ENCODE peak calls at places on chromosomes 2 and 18, in six cellular contexts. One of them, this sample, is unnamed.

GRCh38 chr18:34848156-34848555 is 138.1 kb downstream of the DTNA start:
- DNase-seq in glutamatergic neuron: no peak
- DNase-seq in AG10803: peak; percentile 21
- DNase-seq in activated CD8-positive, alpha-beta T cell treated with anti-CD3 and anti-CD28 coated beads for 36 hours: no peak
- DNase-seq in IMR-90: no peak
- DNase-seq in fibroblast of mammary gland: no peak
- DNase-seq in this sample: no peak

GRCh38 chr2:118508282-118508681 is 339.2 kb downstream of the EN1 start:
- DNase-seq in activated CD8-positive, alpha-beta T cell treated with anti-CD3 and anti-CD28 coated beads for 36 hours: no peak
- DNase-seq in IMR-90: no peak
- DNase-seq in AG10803: no peak
- DNase-seq in glutamatergic neuron: no peak
- DNase-seq in fibroblast of mammary gland: no peak
- DNase-seq in this sample: no peak

GRCh38 chr2:119683717-119684443 is 4.9 kb downstream of the TMEM177 start:
- DNase-seq in glutamatergic neuron: peak; percentile 33
- DNase-seq in IMR-90: peak; percentile 28
- DNase-seq in fibroblast of mammary gland: peak; percentile 86
- DNase-seq in activated CD8-positive, alpha-beta T cell treated with anti-CD3 and anti-CD28 coated beads for 36 hours: no peak
- DNase-seq in AG10803: peak; percentile 5
- DNase-seq in this sample: no peak

GRCh38 chr18:74378179-74378682 is 62.6 kb downstream of the C18orf63 start:
- DNase-seq in glutamatergic neuron: no peak
- DNase-seq in IMR-90: no peak
- DNase-seq in AG10803: peak; percentile 77
- DNase-seq in fibroblast of mammary gland: peak; percentile 72
- DNase-seq in activated CD8-positive, alpha-beta T cell treated with anti-CD3 and anti-CD28 coated beads for 36 hours: peak; percentile 34
- DNase-seq in this sample: peak; percentile 45

GRCh38 chr18:36530676-36531405 is 233.3 kb downstream of the FHOD3 start:
- DNase-seq in AG10803: no peak
- DNase-seq in fibroblast of mammary gland: no peak
- DNase-seq in glutamatergic neuron: no peak
- DNase-seq in activated CD8-positive, alpha-beta T cell treated with anti-CD3 and anti-CD28 coated beads for 36 hours: no peak
- DNase-seq in IMR-90: no peak
- DNase-seq in this sample: no peak

GRCh38 chr2:95269036-95269680 is 5.1 kb upstream of the PROM2 start:
- DNase-seq in IMR-90: no peak
- DNase-seq in glutamatergic neuron: no peak
- DNase-seq in activated CD8-positive, alpha-beta T cell treated with anti-CD3 and anti-CD28 coated beads for 36 hours: no peak
- DNase-seq in fibroblast of mammary gland: no peak
- DNase-seq in AG10803: no peak
- DNase-seq in this sample: no peak

GRCh38 chr2:30188292-30188691 is 41.5 kb downstream of the YPEL5 start:
- DNase-seq in activated CD8-positive, alpha-beta T cell treated with anti-CD3 and anti-CD28 coated beads for 36 hours: no peak
- DNase-seq in glutamatergic neuron: no peak
- DNase-seq in fibroblast of mammary gland: no peak
- DNase-seq in IMR-90: no peak
- DNase-seq in AG10803: no peak
- DNase-seq in this sample: no peak

GRCh38 chr2:160372010-160372356 is 121.6 kb downstream of the RBMS1 start:
- DNase-seq in activated CD8-positive, alpha-beta T cell treated with anti-CD3 and anti-CD28 coated beads for 36 hours: no peak
- DNase-seq in AG10803: no peak
- DNase-seq in IMR-90: no peak
- DNase-seq in fibroblast of mammary gland: no peak
- DNase-seq in glutamatergic neuron: no peak
- DNase-seq in this sample: no peak

GRCh38 chr2:212489719-212490346 is 48.8 kb downstream of the ERBB4 start:
- DNase-seq in IMR-90: no peak
- DNase-seq in glutamatergic neuron: no peak
- DNase-seq in activated CD8-positive, alpha-beta T cell treated with anti-CD3 and anti-CD28 coated beads for 36 hours: no peak
- DNase-seq in fibroblast of mammary gland: no peak
- DNase-seq in AG10803: no peak
- DNase-seq in this sample: no peak

GRCh38 chr2:149296031-149296430 is 34.4 kb upstream of the LYPD6 start:
- DNase-seq in glutamatergic neuron: no peak
- DNase-seq in IMR-90: no peak
- DNase-seq in activated CD8-positive, alpha-beta T cell treated with anti-CD3 and anti-CD28 coated beads for 36 hours: no peak
- DNase-seq in fibroblast of mammary gland: no peak
- DNase-seq in AG10803: no peak
- DNase-seq in this sample: no peak

GRCh38 chr2:24877646-24878045 is 42.4 kb downstream of the ADCY3 start:
- DNase-seq in AG10803: no peak
- DNase-seq in IMR-90: no peak
- DNase-seq in activated CD8-positive, alpha-beta T cell treated with anti-CD3 and anti-CD28 coated beads for 36 hours: no peak
- DNase-seq in fibroblast of mammary gland: no peak
- DNase-seq in glutamatergic neuron: no peak
- DNase-seq in this sample: no peak

GRCh38 chr18:45008694-45009372 is 328.1 kb downstream of the SETBP1 start:
- DNase-seq in activated CD8-positive, alpha-beta T cell treated with anti-CD3 and anti-CD28 coated beads for 36 hours: peak; percentile 8
- DNase-seq in glutamatergic neuron: no peak
- DNase-seq in fibroblast of mammary gland: no peak
- DNase-seq in AG10803: no peak
- DNase-seq in IMR-90: no peak
- DNase-seq in this sample: no peak

GRCh38 chr2:108612514-108613183 is 78.4 kb downstream of the LIMS1 start:
- DNase-seq in IMR-90: no peak
- DNase-seq in glutamatergic neuron: no peak
- DNase-seq in AG10803: no peak
- DNase-seq in activated CD8-positive, alpha-beta T cell treated with anti-CD3 and anti-CD28 coated beads for 36 hours: peak; percentile 76
- DNase-seq in fibroblast of mammary gland: no peak
- DNase-seq in this sample: peak; percentile 82

GRCh38 chr2:234705108-234705507 is 208.2 kb upstream of the ARL4C start:
- DNase-seq in glutamatergic neuron: no peak
- DNase-seq in activated CD8-positive, alpha-beta T cell treated with anti-CD3 and anti-CD28 coated beads for 36 hours: peak; percentile 31
- DNase-seq in AG10803: peak; percentile 42
- DNase-seq in fibroblast of mammary gland: peak; percentile 80
- DNase-seq in IMR-90: peak; percentile 85
- DNase-seq in this sample: no peak

GRCh38 chr2:149832256-149832655 is 244.7 kb upstream of the MMADHC start:
- DNase-seq in glutamatergic neuron: no peak
- DNase-seq in IMR-90: peak; percentile 45
- DNase-seq in fibroblast of mammary gland: no peak
- DNase-seq in AG10803: peak; percentile 8
- DNase-seq in activated CD8-positive, alpha-beta T cell treated with anti-CD3 and anti-CD28 coated beads for 36 hours: no peak
- DNase-seq in this sample: no peak

GRCh38 chr2:228938629-228939028 is 332.5 kb downstream of the PID1 start:
- DNase-seq in IMR-90: no peak
- DNase-seq in fibroblast of mammary gland: peak; percentile 53
- DNase-seq in AG10803: peak; percentile 53
- DNase-seq in glutamatergic neuron: no peak
- DNase-seq in activated CD8-positive, alpha-beta T cell treated with anti-CD3 and anti-CD28 coated beads for 36 hours: no peak
- DNase-seq in this sample: no peak

GRCh38 chr2:97267411-97268074 is 154.6 kb downstream of the ANKRD36 start:
- DNase-seq in AG10803: no peak
- DNase-seq in activated CD8-positive, alpha-beta T cell treated with anti-CD3 and anti-CD28 coated beads for 36 hours: no peak
- DNase-seq in glutamatergic neuron: peak; percentile 12
- DNase-seq in fibroblast of mammary gland: no peak
- DNase-seq in IMR-90: peak; percentile 0
- DNase-seq in this sample: peak; percentile 13

GRCh38 chr2:589551-589950 is 87.7 kb downstream of the TMEM18 start:
- DNase-seq in glutamatergic neuron: no peak
- DNase-seq in activated CD8-positive, alpha-beta T cell treated with anti-CD3 and anti-CD28 coated beads for 36 hours: no peak
- DNase-seq in IMR-90: no peak
- DNase-seq in fibroblast of mammary gland: no peak
- DNase-seq in AG10803: no peak
- DNase-seq in this sample: no peak

GRCh38 chr2:132669854-132670103 is 226 bp downstream of the LYPD1 start:
- DNase-seq in activated CD8-positive, alpha-beta T cell treated with anti-CD3 and anti-CD28 coated beads for 36 hours: no peak
- DNase-seq in IMR-90: no peak
- DNase-seq in glutamatergic neuron: peak; percentile 66
- DNase-seq in AG10803: no peak
- DNase-seq in fibroblast of mammary gland: no peak
- DNase-seq in this sample: no peak

GRCh38 chr2:132667716-132668115 is 2.3 kb downstream of the LYPD1 start:
- DNase-seq in glutamatergic neuron: no peak
- DNase-seq in activated CD8-positive, alpha-beta T cell treated with anti-CD3 and anti-CD28 coated beads for 36 hours: no peak
- DNase-seq in fibroblast of mammary gland: no peak
- DNase-seq in AG10803: peak; percentile 56
- DNase-seq in IMR-90: peak; percentile 44
- DNase-seq in this sample: no peak

GRCh38 chr2:132670104-132670960 is at the start of gene LYPD1:
- DNase-seq in activated CD8-positive, alpha-beta T cell treated with anti-CD3 and anti-CD28 coated beads for 36 hours: no peak
- DNase-seq in glutamatergic neuron: peak; percentile 43
- DNase-seq in AG10803: no peak
- DNase-seq in IMR-90: no peak
- DNase-seq in fibroblast of mammary gland: no peak
- DNase-seq in this sample: no peak

GRCh38 chr2:132668986-132669853 is 785 bp downstream of the LYPD1 start:
- DNase-seq in glutamatergic neuron: peak; percentile 41
- DNase-seq in AG10803: no peak
- DNase-seq in IMR-90: no peak
- DNase-seq in activated CD8-positive, alpha-beta T cell treated with anti-CD3 and anti-CD28 coated beads for 36 hours: no peak
- DNase-seq in fibroblast of mammary gland: no peak
- DNase-seq in this sample: no peak

GRCh38 chr2:132668189-132668833 is 1.7 kb downstream of the LYPD1 start:
- DNase-seq in fibroblast of mammary gland: no peak
- DNase-seq in glutamatergic neuron: peak; percentile 83
- DNase-seq in AG10803: no peak
- DNase-seq in IMR-90: no peak
- DNase-seq in activated CD8-positive, alpha-beta T cell treated with anti-CD3 and anti-CD28 coated beads for 36 hours: no peak
- DNase-seq in this sample: no peak
- TF ChIP-seq CTCF in fibroblast of mammary gland: no peak
- TF ChIP-seq CTCF in glutamatergic neuron: peak; percentile 60
- TF ChIP-seq CTCF in AG10803: no peak
- TF ChIP-seq CTCF in IMR-90: peak; percentile 30
- TF ChIP-seq CTCF in activated CD8-positive, alpha-beta T cell treated with anti-CD3 and anti-CD28 coated beads for 36 hours: no peak
- TF ChIP-seq CTCF in this sample: no peak

GRCh38 chr2:197810023-197810422 is 5.6 kb downstream of the PLCL1 start:
- DNase-seq in glutamatergic neuron: no peak
- DNase-seq in fibroblast of mammary gland: no peak
- DNase-seq in activated CD8-positive, alpha-beta T cell treated with anti-CD3 and anti-CD28 coated beads for 36 hours: no peak
- DNase-seq in IMR-90: no peak
- DNase-seq in AG10803: no peak
- DNase-seq in this sample: no peak

GRCh38 chr2:197810490-197810889 is 6.1 kb downstream of the PLCL1 start:
- DNase-seq in fibroblast of mammary gland: no peak
- DNase-seq in activated CD8-positive, alpha-beta T cell treated with anti-CD3 and anti-CD28 coated beads for 36 hours: no peak
- DNase-seq in glutamatergic neuron: no peak
- DNase-seq in IMR-90: no peak
- DNase-seq in AG10803: no peak
- DNase-seq in this sample: no peak

GRCh38 chr2:197809064-197809463 is 4.7 kb downstream of the PLCL1 start:
- DNase-seq in IMR-90: no peak
- DNase-seq in fibroblast of mammary gland: no peak
- DNase-seq in activated CD8-positive, alpha-beta T cell treated with anti-CD3 and anti-CD28 coated beads for 36 hours: no peak
- DNase-seq in AG10803: no peak
- DNase-seq in glutamatergic neuron: no peak
- DNase-seq in this sample: no peak

GRCh38 chr2:197813093-197813787 is 8.8 kb downstream of the PLCL1 start:
- DNase-seq in IMR-90: peak; percentile 52
- DNase-seq in activated CD8-positive, alpha-beta T cell treated with anti-CD3 and anti-CD28 coated beads for 36 hours: no peak
- DNase-seq in AG10803: peak; percentile 45
- DNase-seq in glutamatergic neuron: no peak
- DNase-seq in fibroblast of mammary gland: peak; percentile 77
- DNase-seq in this sample: peak; percentile 14
- TF ChIP-seq CTCF in IMR-90: peak; percentile 58
- TF ChIP-seq CTCF in activated CD8-positive, alpha-beta T cell treated with anti-CD3 and anti-CD28 coated beads for 36 hours: peak; percentile 58
- TF ChIP-seq CTCF in AG10803: peak; percentile 62
- TF ChIP-seq CTCF in glutamatergic neuron: peak; percentile 73
- TF ChIP-seq CTCF in fibroblast of mammary gland: peak; percentile 76
- TF ChIP-seq CTCF in this sample: peak; percentile 48

GRCh38 chr2:111905990-111906735 is 7.8 kb downstream of the MERTK start:
- DNase-seq in IMR-90: no peak
- DNase-seq in AG10803: no peak
- DNase-seq in glutamatergic neuron: no peak
- DNase-seq in activated CD8-positive, alpha-beta T cell treated with anti-CD3 and anti-CD28 coated beads for 36 hours: no peak
- DNase-seq in fibroblast of mammary gland: no peak
- DNase-seq in this sample: no peak

GRCh38 chr2:111903930-111904439 is 5.6 kb downstream of the MERTK start:
- DNase-seq in fibroblast of mammary gland: no peak
- DNase-seq in AG10803: no peak
- DNase-seq in glutamatergic neuron: no peak
- DNase-seq in activated CD8-positive, alpha-beta T cell treated with anti-CD3 and anti-CD28 coated beads for 36 hours: no peak
- DNase-seq in IMR-90: no peak
- DNase-seq in this sample: no peak

GRCh38 chr2:111904726-111905476 is 6.5 kb downstream of the MERTK start:
- DNase-seq in AG10803: no peak
- DNase-seq in activated CD8-positive, alpha-beta T cell treated with anti-CD3 and anti-CD28 coated beads for 36 hours: no peak
- DNase-seq in fibroblast of mammary gland: no peak
- DNase-seq in glutamatergic neuron: no peak
- DNase-seq in IMR-90: no peak
- DNase-seq in this sample: no peak

GRCh38 chr2:111900859-111901258 is 2.5 kb downstream of the MERTK start:
- DNase-seq in IMR-90: peak; percentile 38
- DNase-seq in activated CD8-positive, alpha-beta T cell treated with anti-CD3 and anti-CD28 coated beads for 36 hours: peak; percentile 18
- DNase-seq in glutamatergic neuron: peak; percentile 28
- DNase-seq in AG10803: no peak
- DNase-seq in fibroblast of mammary gland: peak; percentile 43
- DNase-seq in this sample: no peak

GRCh38 chr2:111903516-111903915 is 5.1 kb downstream of the MERTK start:
- DNase-seq in glutamatergic neuron: no peak
- DNase-seq in AG10803: no peak
- DNase-seq in IMR-90: no peak
- DNase-seq in fibroblast of mammary gland: no peak
- DNase-seq in activated CD8-positive, alpha-beta T cell treated with anti-CD3 and anti-CD28 coated beads for 36 hours: no peak
- DNase-seq in this sample: no peak
- TF ChIP-seq CTCF in glutamatergic neuron: no peak
- TF ChIP-seq CTCF in AG10803: no peak
- TF ChIP-seq CTCF in IMR-90: no peak
- TF ChIP-seq CTCF in fibroblast of mammary gland: no peak
- TF ChIP-seq CTCF in activated CD8-positive, alpha-beta T cell treated with anti-CD3 and anti-CD28 coated beads for 36 hours: no peak
- TF ChIP-seq CTCF in this sample: no peak

GRCh38 chr2:121007490-121007853 is 271.8 kb downstream of the GLI2 start:
- DNase-seq in AG10803: no peak
- DNase-seq in activated CD8-positive, alpha-beta T cell treated with anti-CD3 and anti-CD28 coated beads for 36 hours: no peak
- DNase-seq in fibroblast of mammary gland: no peak
- DNase-seq in glutamatergic neuron: no peak
- DNase-seq in IMR-90: no peak
- DNase-seq in this sample: no peak

GRCh38 chr2:121006783-121007489 is 271.3 kb downstream of the GLI2 start:
- DNase-seq in IMR-90: no peak
- DNase-seq in activated CD8-positive, alpha-beta T cell treated with anti-CD3 and anti-CD28 coated beads for 36 hours: no peak
- DNase-seq in glutamatergic neuron: no peak
- DNase-seq in AG10803: no peak
- DNase-seq in fibroblast of mammary gland: no peak
- DNase-seq in this sample: no peak

GRCh38 chr2:121005512-121005911 is 269.8 kb downstream of the GLI2 start:
- DNase-seq in fibroblast of mammary gland: no peak
- DNase-seq in glutamatergic neuron: no peak
- DNase-seq in AG10803: no peak
- DNase-seq in IMR-90: no peak
- DNase-seq in activated CD8-positive, alpha-beta T cell treated with anti-CD3 and anti-CD28 coated beads for 36 hours: no peak
- DNase-seq in this sample: no peak

GRCh38 chr2:121010998-121011397 is 274.0 kb downstream of the TFCP2L1 start:
- DNase-seq in activated CD8-positive, alpha-beta T cell treated with anti-CD3 and anti-CD28 coated beads for 36 hours: no peak
- DNase-seq in glutamatergic neuron: no peak
- DNase-seq in fibroblast of mammary gland: no peak
- DNase-seq in IMR-90: no peak
- DNase-seq in AG10803: no peak
- DNase-seq in this sample: no peak

DNA sequence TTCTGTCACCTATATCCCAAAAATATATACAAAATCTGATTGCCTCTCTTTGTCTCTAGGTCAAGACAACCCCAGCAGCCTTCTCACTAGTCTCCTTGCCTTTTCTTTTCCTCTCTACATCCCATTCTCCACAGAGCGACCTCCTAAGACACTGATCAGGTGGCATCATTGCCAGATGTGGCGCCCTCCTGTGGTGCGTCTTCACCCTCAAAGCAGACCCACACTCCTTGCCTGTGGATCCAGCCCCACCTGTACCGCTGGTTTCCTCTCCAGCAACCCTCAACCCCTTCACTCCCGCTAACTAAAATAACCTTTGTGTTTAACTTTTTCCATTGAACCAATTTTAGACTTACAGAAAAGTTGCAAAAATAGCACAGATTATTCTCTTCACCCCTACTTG is 273.3 kb downstream of the GLI2 start:
- DNase-seq in IMR-90: no peak
- DNase-seq in AG10803: no peak
- DNase-seq in activated CD8-positive, alpha-beta T cell treated with anti-CD3 and anti-CD28 coated beads for 36 hours: peak; percentile 7
- DNase-seq in glutamatergic neuron: peak; percentile 47
- DNase-seq in fibroblast of mammary gland: peak; percentile 17
- DNase-seq in this sample: no peak
- TF ChIP-seq CTCF in IMR-90: peak; percentile 17
- TF ChIP-seq CTCF in AG10803: peak; percentile 32
- TF ChIP-seq CTCF in activated CD8-positive, alpha-beta T cell treated with anti-CD3 and anti-CD28 coated beads for 36 hours: no peak
- TF ChIP-seq CTCF in glutamatergic neuron: peak; percentile 34
- TF ChIP-seq CTCF in fibroblast of mammary gland: peak; percentile 41
- TF ChIP-seq CTCF in this sample: no peak

This sample was measured in GM10248.